ENCODE peak calls at places on chromosomes 12 and 14, in four cellular contexts. X is GM10248, L is nephron progenitor cell, Y is brain microvascular endothelial cell. P is an unnamed sample.

GRCh38 chr12:104865080-104865479 is 93.0 kb downstream of the SLC41A2 start:
- DNase-seq in X (peak), L (no peak), Y (no peak), P (peak)

GRCh38 chr14:23143911-23144310 is 24.9 kb upstream of the CEBPE start:
- DNase-seq in X (no peak), L (no peak), Y (no peak), P (no peak)

GRCh38 chr12:104748790-104749189 is 209.3 kb downstream of the SLC41A2 start:
- DNase-seq in X (no peak), L (no peak), Y (peak), P (no peak)

GRCh38 chr12:108337235-108338223 is 1.6 kb downstream of the CMKLR1 start:
- DNase-seq in X (peak), L (no peak), Y (peak), P (peak)

GRCh38 chr12:122963928-122964240 is 2.4 kb downstream of the ABCB9 start:
- DNase-seq in X (no peak), L (no peak), Y (no peak), P (no peak)

GRCh38 chr12:11553871-11554533 is 95.5 kb upstream of the ETV6 start:
- DNase-seq in X (peak), L (peak), Y (peak), P (peak)

GRCh38 chr14:100955201-100955600 is 51.7 kb upstream of the RTL1 start:
- DNase-seq in X (no peak), L (no peak), Y (peak), P (no peak)

GRCh38 chr14:72060917-72061316 is 128.7 kb downstream of the RGS6 start:
- DNase-seq in X (no peak), L (no peak), Y (no peak), P (no peak)

GRCh38 chr14:53955671-53956426 is 776 bp downstream of the BMP4 start:
- DNase-seq in X (no peak), L (peak), Y (no peak), P (peak)

GRCh38 chr12:109621271-109621671 is 47.7 kb downstream of the MVK start:
- DNase-seq in X (no peak), L (no peak), Y (no peak), P (no peak)

GRCh38 chr12:116700066-116700465 is 37.8 kb downstream of the SPRING1 start:
- DNase-seq in X (no peak), L (no peak), Y (no peak), P (no peak)

GRCh38 chr14:87896393-87897380 is 96.3 kb downstream of the GALC start:
- DNase-seq in X (peak), L (peak), Y (peak), P (no peak)

GRCh38 chr12:104410786-104411185 is 46.0 kb upstream of the CHST11 start:
- DNase-seq in X (no peak), L (no peak), Y (no peak), P (no peak)

GRCh38 chr14:39374846-39375245 is 57.4 kb downstream of the FBXO33 start:
- DNase-seq in X (no peak), L (no peak), Y (no peak), P (no peak)

GRCh38 chr12:95322335-95322734 is 104.7 kb downstream of the VEZT start:
- DNase-seq in X (no peak), L (no peak), Y (peak), P (no peak)

GRCh38 chr12:65615091-65615490 is 209.2 kb upstream of the HMGA2 start:
- DNase-seq in X (no peak), L (no peak), Y (peak), P (no peak)

DNA sequence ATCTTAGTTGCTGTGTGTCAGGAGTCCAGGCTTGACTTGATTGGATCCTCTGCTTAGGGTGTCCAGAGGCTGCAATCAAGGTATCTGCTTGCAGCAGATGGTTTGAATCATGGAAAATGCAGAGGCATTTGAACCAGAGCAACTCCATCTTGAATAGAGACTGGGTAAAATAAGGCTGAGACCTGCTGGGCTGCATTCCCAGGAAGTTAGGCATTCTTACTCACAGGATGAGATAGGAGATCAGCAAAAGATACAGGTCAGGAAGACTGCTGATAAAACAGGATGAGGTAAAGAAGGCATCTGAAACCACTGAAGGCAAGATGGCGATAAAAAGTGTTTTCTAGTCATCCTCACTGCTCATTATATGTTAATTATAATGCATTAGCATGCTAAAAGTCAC is 218.2 kb upstream of the CPNE8 start:
- DNase-seq in X (no peak), L (no peak), Y (no peak), P (no peak)
- TF ChIP-seq CTCF in X (no peak), L (no peak), Y (no peak), P (no peak)

GRCh38 chr12:96401061-96401871 is 1.0 kb upstream of the CDK17 start:
- DNase-seq in X (peak), L (no peak), Y (peak), P (peak)
- TF ChIP-seq CTCF in X (peak), L (peak), Y (peak), P (peak)

DNA sequence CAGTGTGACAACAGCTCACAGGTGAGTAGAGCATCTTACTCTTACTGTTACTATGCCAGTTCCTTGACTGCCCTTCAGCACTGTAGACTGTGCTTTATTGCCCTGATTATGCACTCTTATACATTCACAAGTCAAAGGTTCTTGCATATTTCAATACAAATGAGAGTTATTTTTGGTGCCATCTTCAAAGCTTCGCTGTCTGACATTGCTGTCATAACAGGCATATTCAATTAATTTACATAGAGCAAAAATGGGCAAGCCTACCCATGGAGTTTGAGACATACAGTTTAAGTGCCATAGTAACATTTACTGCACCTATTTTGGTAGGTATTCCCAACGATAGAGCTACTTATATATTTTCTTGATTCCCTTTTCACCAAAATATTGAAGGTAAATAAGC is 107.5 kb upstream of the CNTN1 start:
- DNase-seq in X (no peak), L (no peak), Y (no peak), P (no peak)
- TF ChIP-seq CTCF in X (no peak), L (no peak), Y (no peak), P (no peak)

GRCh38 chr14:74400919-74401503 is 25.0 kb downstream of the SYNDIG1L start:
- DNase-seq in X (peak), L (no peak), Y (no peak), P (no peak)

GRCh38 chr14:74403619-74404417 is 22.2 kb downstream of the SYNDIG1L start:
- DNase-seq in X (no peak), L (no peak), Y (no peak), P (no peak)

GRCh38 chr14:74402264-74403251 is 23.5 kb downstream of the SYNDIG1L start:
- DNase-seq in X (no peak), L (no peak), Y (no peak), P (peak)

GRCh38 chr14:74401504-74402241 is 24.3 kb downstream of the SYNDIG1L start:
- DNase-seq in X (peak), L (peak), Y (no peak), P (peak)

GRCh38 chr14:74400328-74400727 is 25.7 kb downstream of the SYNDIG1L start:
- DNase-seq in X (no peak), L (no peak), Y (peak), P (no peak)
- TF ChIP-seq CTCF in X (no peak), L (no peak), Y (peak), P (no peak)

GRCh38 chr14:103770902-103771301 is 55.3 kb downstream of the ZFYVE21 start:
- DNase-seq in X (no peak), L (no peak), Y (no peak), P (no peak)
- TF ChIP-seq CTCF in X (no peak), L (no peak), Y (no peak), P (no peak)